ENCODE peak calls at places on chromosomes 4 and X, in four cellular contexts. One of them, this sample, is unnamed.

GRCh38 chrX:37776283-37776986 is 3.4 kb upstream of the CYBB start:
- DNase-seq in testis: no peak
- DNase-seq in AG10803: no peak
- DNase-seq in AG04450: no peak
- DNase-seq in this sample: no peak

GRCh38 chrX:69318651-69319305 is 153.5 kb upstream of the PJA1 start:
- DNase-seq in testis: no peak
- DNase-seq in AG10803: no peak
- DNase-seq in AG04450: no peak
- DNase-seq in this sample: no peak

GRCh38 chrX:150062292-150063137 is 124.2 kb upstream of the EOLA2 start:
- DNase-seq in testis: no peak
- DNase-seq in AG10803: peak; percentile 88
- DNase-seq in AG04450: no peak
- DNase-seq in this sample: no peak

GRCh38 chr4:126604273-126604867 is 1028.4 kb upstream of the INTU start:
- DNase-seq in testis: peak; percentile 61
- DNase-seq in AG10803: peak; percentile 62
- DNase-seq in AG04450: peak; percentile 21
- DNase-seq in this sample: no peak

GRCh38 chr4:93764647-93765246 is 63.8 kb upstream of the ATOH1 start:
- DNase-seq in testis: peak; percentile 52
- DNase-seq in AG10803: peak; percentile 26
- DNase-seq in AG04450: peak; percentile 20
- DNase-seq in this sample: no peak

GRCh38 chrX:41561045-41561444 is 113.9 kb downstream of the NYX start:
- DNase-seq in testis: no peak
- DNase-seq in AG10803: peak; percentile 68
- DNase-seq in AG04450: peak; percentile 70
- DNase-seq in this sample: no peak

GRCh38 chr4:74112399-74113090 is 13.6 kb upstream of the CXCL2 start:
- DNase-seq in testis: no peak
- DNase-seq in AG10803: peak; percentile 40
- DNase-seq in AG04450: no peak
- DNase-seq in this sample: no peak

GRCh38 chr4:178784491-178784890 is 1342.3 kb upstream of the AGA start:
- DNase-seq in testis: no peak
- DNase-seq in AG10803: no peak
- DNase-seq in AG04450: no peak
- DNase-seq in this sample: no peak

GRCh38 chr4:54843106-54843505 is 185.3 kb downstream of the KIT start:
- DNase-seq in testis: no peak
- DNase-seq in AG10803: no peak
- DNase-seq in AG04450: no peak
- DNase-seq in this sample: no peak

GRCh38 chr4:52199574-52200338 is 148.7 kb downstream of the SPATA18 start:
- DNase-seq in testis: no peak
- DNase-seq in AG10803: peak; percentile 86
- DNase-seq in AG04450: no peak
- DNase-seq in this sample: no peak

GRCh38 chrX:51420610-51421009 is 75.8 kb downstream of the NUDT11 start:
- DNase-seq in testis: peak; percentile 21
- DNase-seq in AG10803: peak; percentile 40
- DNase-seq in AG04450: peak; percentile 1
- DNase-seq in this sample: no peak

GRCh38 chrX:15600745-15601144 is at the start of gene ACE2:
- DNase-seq in testis: peak; percentile 25
- DNase-seq in AG10803: no peak
- DNase-seq in AG04450: no peak
- DNase-seq in this sample: no peak

GRCh38 chr4:8297691-8298485 is 28.3 kb downstream of the HTRA3 start:
- DNase-seq in testis: no peak
- DNase-seq in AG10803: no peak
- DNase-seq in AG04450: no peak
- DNase-seq in this sample: no peak

GRCh38 chrX:38163193-38163592 is 57.5 kb downstream of the SRPX start:
- DNase-seq in testis: no peak
- DNase-seq in AG10803: no peak
- DNase-seq in AG04450: no peak
- DNase-seq in this sample: no peak

GRCh38 chr4:186819357-186820086 is 95.9 kb upstream of the FAT1 start:
- DNase-seq in testis: no peak
- DNase-seq in AG10803: no peak
- DNase-seq in AG04450: no peak
- DNase-seq in this sample: no peak

GRCh38 chrX:31071725-31072124 is at the start of gene FTHL17:
- DNase-seq in testis: peak; percentile 14
- DNase-seq in AG10803: no peak
- DNase-seq in AG04450: no peak
- DNase-seq in this sample: no peak

GRCh38 chrX:123728001-123728400 is 4.9 kb downstream of the THOC2 start:
- DNase-seq in testis: no peak
- DNase-seq in AG10803: no peak
- DNase-seq in AG04450: no peak
- DNase-seq in this sample: no peak

GRCh38 chrX:19640693-19641374 is 125.5 kb upstream of the MAP3K15 start:
- DNase-seq in testis: peak; percentile 29
- DNase-seq in AG10803: peak; percentile 35
- DNase-seq in AG04450: no peak
- DNase-seq in this sample: no peak

GRCh38 chrX:19642517-19643109 is 127.3 kb upstream of the MAP3K15 start:
- DNase-seq in testis: no peak
- DNase-seq in AG10803: no peak
- DNase-seq in AG04450: no peak
- DNase-seq in this sample: no peak

GRCh38 chrX:19640063-19640462 is 124.8 kb upstream of the MAP3K15 start:
- DNase-seq in testis: no peak
- DNase-seq in AG10803: no peak
- DNase-seq in AG04450: no peak
- DNase-seq in this sample: no peak

GRCh38 chrX:19636989-19637388 is 121.7 kb upstream of the MAP3K15 start:
- DNase-seq in testis: no peak
- DNase-seq in AG10803: no peak
- DNase-seq in AG04450: no peak
- DNase-seq in this sample: no peak

GRCh38 chrX:19638968-19639539 is 123.7 kb upstream of the MAP3K15 start:
- DNase-seq in testis: no peak
- DNase-seq in AG10803: no peak
- DNase-seq in AG04450: no peak
- DNase-seq in this sample: no peak
- TF ChIP-seq CTCF in testis: no peak
- TF ChIP-seq CTCF in AG10803: no peak
- TF ChIP-seq CTCF in AG04450: no peak
- TF ChIP-seq CTCF in this sample: no peak

GRCh38 chrX:43328358-43328946 is 327.6 kb upstream of the MAOA start:
- DNase-seq in testis: peak; percentile 12
- DNase-seq in AG10803: no peak
- DNase-seq in AG04450: no peak
- DNase-seq in this sample: no peak

DNA sequence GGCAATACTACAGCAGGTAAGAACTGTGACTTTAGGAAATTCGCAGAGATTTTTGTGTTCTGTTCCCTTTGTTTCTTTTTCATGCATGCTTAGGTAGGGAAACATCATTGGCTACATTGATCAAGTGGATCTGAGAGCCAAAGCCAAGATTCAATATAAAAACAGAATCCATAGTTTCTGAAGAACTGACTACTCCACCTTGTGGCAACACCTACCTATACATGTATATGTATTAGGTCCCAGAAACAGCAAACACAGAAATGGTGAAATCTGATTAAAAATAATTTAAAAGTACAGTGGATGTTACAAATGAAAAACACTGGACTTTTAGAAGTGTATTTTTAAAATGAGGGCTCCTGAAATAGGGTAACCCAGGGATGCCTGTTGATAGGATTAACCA is 322.6 kb upstream of the MAOA start:
- DNase-seq in testis: no peak
- DNase-seq in AG10803: no peak
- DNase-seq in AG04450: no peak
- DNase-seq in this sample: no peak
- TF ChIP-seq CTCF in testis: no peak
- TF ChIP-seq CTCF in AG10803: no peak
- TF ChIP-seq CTCF in AG04450: no peak
- TF ChIP-seq CTCF in this sample: peak; percentile 20

DNA sequence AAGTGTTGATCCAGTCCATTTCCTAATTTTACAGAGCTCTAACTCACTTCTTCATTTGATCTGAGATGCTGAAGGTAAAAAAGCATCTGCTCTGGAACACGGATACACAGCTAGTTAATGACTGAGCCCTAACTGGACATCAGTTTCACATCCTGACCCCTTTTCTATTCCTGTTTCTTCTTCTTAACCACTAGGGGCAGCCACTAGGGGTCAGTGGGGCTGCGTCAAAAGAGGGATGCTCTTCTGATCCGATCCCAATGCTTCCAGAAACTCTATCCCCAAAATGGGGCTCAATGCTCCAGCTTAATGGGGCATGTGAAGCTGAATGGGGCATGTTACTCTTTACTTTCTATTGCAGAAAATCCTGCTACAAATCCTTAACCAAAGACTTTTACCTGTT is 33.4 kb upstream of the PHKA2 start:
- DNase-seq in testis: peak; percentile 15
- DNase-seq in AG10803: peak; percentile 8
- DNase-seq in AG04450: no peak
- DNase-seq in this sample: no peak
- TF ChIP-seq CTCF in testis: no peak
- TF ChIP-seq CTCF in AG10803: peak; percentile 56
- TF ChIP-seq CTCF in AG04450: peak; percentile 60
- TF ChIP-seq CTCF in this sample: peak; percentile 52

GRCh38 chrX:17046478-17047097 is 100.1 kb downstream of the REPS2 start:
- DNase-seq in testis: peak; percentile 80
- DNase-seq in AG10803: peak; percentile 61
- DNase-seq in AG04450: peak; percentile 39
- DNase-seq in this sample: peak; percentile 52
- TF ChIP-seq CTCF in testis: peak; percentile 62
- TF ChIP-seq CTCF in AG10803: peak; percentile 78
- TF ChIP-seq CTCF in AG04450: peak; percentile 78
- TF ChIP-seq CTCF in this sample: peak; percentile 79

GRCh38 chrX:122389005-122389404 is 795.1 kb upstream of the GRIA3 start:
- DNase-seq in testis: no peak
- DNase-seq in AG10803: no peak
- DNase-seq in AG04450: no peak
- DNase-seq in this sample: peak; percentile 49
- TF ChIP-seq CTCF in testis: no peak
- TF ChIP-seq CTCF in AG10803: no peak
- TF ChIP-seq CTCF in AG04450: no peak
- TF ChIP-seq CTCF in this sample: no peak

DNA sequence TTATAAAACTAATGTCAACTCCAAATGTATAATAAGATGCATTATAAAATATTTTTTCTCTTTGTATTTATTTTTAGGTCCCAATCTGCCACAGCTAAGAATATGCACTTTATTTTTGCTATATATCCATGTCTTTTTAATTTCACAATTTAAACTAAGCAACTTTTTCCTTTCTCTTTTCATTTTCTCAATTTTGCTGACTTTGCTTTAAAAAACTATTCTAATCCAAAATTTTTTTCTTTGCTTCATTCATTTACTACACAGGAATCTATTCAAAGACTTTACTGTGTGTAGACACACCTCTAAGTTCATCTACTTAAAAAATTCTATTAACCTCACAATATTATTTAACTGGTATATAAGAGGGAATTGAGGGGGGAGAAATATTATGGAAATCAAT is 201.9 kb downstream of the ADGRA3 start:
- DNase-seq in testis: no peak
- DNase-seq in AG10803: no peak
- DNase-seq in AG04450: no peak
- DNase-seq in this sample: no peak
- TF ChIP-seq CTCF in testis: no peak
- TF ChIP-seq CTCF in AG10803: no peak
- TF ChIP-seq CTCF in AG04450: no peak
- TF ChIP-seq CTCF in this sample: no peak